ENCODE peak calls at places on chromosomes 12 and 14, in four cellular contexts. One of them, this sample, is unnamed.

GRCh38 chr12:108630481-108631207 is 3.0 kb downstream of the SELPLG start:
- DNase-seq in GM13977: no peak
- DNase-seq in PC-3: peak; percentile 98
- DNase-seq in hypothalamus: no peak
- DNase-seq in this sample: no peak

GRCh38 chr12:89448526-89448925 is 76.1 kb downstream of the GALNT4 start:
- DNase-seq in GM13977: no peak
- DNase-seq in PC-3: no peak
- DNase-seq in hypothalamus: no peak
- DNase-seq in this sample: no peak

GRCh38 chr14:105853089-105853906 is 326.9 kb downstream of the TMEM121 start:
- DNase-seq in GM13977: no peak
- DNase-seq in PC-3: no peak
- DNase-seq in hypothalamus: no peak
- DNase-seq in this sample: no peak

GRCh38 chr14:68278568-68279436 is 459.2 kb downstream of the RAD51B start:
- DNase-seq in GM13977: no peak
- DNase-seq in PC-3: peak; percentile 63
- DNase-seq in hypothalamus: no peak
- DNase-seq in this sample: no peak

GRCh38 chr12:104718581-104718980 is 239.5 kb downstream of the SLC41A2 start:
- DNase-seq in GM13977: no peak
- DNase-seq in PC-3: no peak
- DNase-seq in hypothalamus: no peak
- DNase-seq in this sample: no peak

GRCh38 chr12:118302053-118302452 is 70.7 kb downstream of the TAOK3 start:
- DNase-seq in GM13977: no peak
- DNase-seq in PC-3: peak; percentile 99
- DNase-seq in hypothalamus: no peak
- DNase-seq in this sample: no peak

GRCh38 chr12:57746025-57746424 is 1.2 kb downstream of the TSPAN31 start:
- DNase-seq in GM13977: no peak
- DNase-seq in PC-3: no peak
- DNase-seq in hypothalamus: no peak
- DNase-seq in this sample: no peak

GRCh38 chr14:75989134-75989533 is 3.6 kb downstream of the IFT43 start:
- DNase-seq in GM13977: no peak
- DNase-seq in PC-3: peak; percentile 60
- DNase-seq in hypothalamus: no peak
- DNase-seq in this sample: no peak

GRCh38 chr14:103725001-103725682 is 9.5 kb downstream of the ZFYVE21 start:
- DNase-seq in GM13977: no peak
- DNase-seq in PC-3: no peak
- DNase-seq in hypothalamus: no peak
- DNase-seq in this sample: no peak

GRCh38 chr12:30913323-30913722 is 13.2 kb upstream of the TSPAN11 start:
- DNase-seq in GM13977: no peak
- DNase-seq in PC-3: no peak
- DNase-seq in hypothalamus: no peak
- DNase-seq in this sample: no peak

GRCh38 chr14:53047302-53047701 is 96.5 kb upstream of the FERMT2 start:
- DNase-seq in GM13977: no peak
- DNase-seq in PC-3: no peak
- DNase-seq in hypothalamus: no peak
- DNase-seq in this sample: no peak

GRCh38 chr12:48631071-48631470 is 51.0 kb downstream of the KANSL2 start:
- DNase-seq in GM13977: no peak
- DNase-seq in PC-3: peak; percentile 42
- DNase-seq in hypothalamus: no peak
- DNase-seq in this sample: no peak

GRCh38 chr12:3004655-3005565 is 45.7 kb downstream of the TEAD4 start:
- DNase-seq in GM13977: no peak
- DNase-seq in PC-3: no peak
- DNase-seq in hypothalamus: no peak
- DNase-seq in this sample: no peak

GRCh38 chr14:101235042-101235871 is 326.0 kb upstream of the DIO3 start:
- DNase-seq in GM13977: peak; percentile 71
- DNase-seq in PC-3: peak; percentile 78
- DNase-seq in hypothalamus: no peak
- DNase-seq in this sample: no peak

GRCh38 chr12:113908584-113909100 is 57.5 kb downstream of the RBM19 start:
- DNase-seq in GM13977: no peak
- DNase-seq in PC-3: no peak
- DNase-seq in hypothalamus: no peak
- DNase-seq in this sample: no peak

GRCh38 chr12:123767613-123768012 is 5.5 kb downstream of the DNAH10 start:
- DNase-seq in GM13977: peak; percentile 58
- DNase-seq in PC-3: no peak
- DNase-seq in hypothalamus: no peak
- DNase-seq in this sample: no peak

GRCh38 chr12:79203103-79203502 is 338.5 kb downstream of the SYT1 start:
- DNase-seq in GM13977: no peak
- DNase-seq in PC-3: no peak
- DNase-seq in hypothalamus: no peak
- DNase-seq in this sample: no peak

GRCh38 chr12:54049164-54049563 is 4.5 kb upstream of the HOXC4 start:
- DNase-seq in GM13977: no peak
- DNase-seq in PC-3: no peak
- DNase-seq in hypothalamus: no peak
- DNase-seq in this sample: no peak

GRCh38 chr14:33634631-33635030 is 316.2 kb downstream of the EGLN3 start:
- DNase-seq in GM13977: no peak
- DNase-seq in PC-3: peak; percentile 19
- DNase-seq in hypothalamus: no peak
- DNase-seq in this sample: no peak

GRCh38 chr12:49819786-49820185 is 8.4 kb downstream of the NCKAP5L start:
- DNase-seq in GM13977: no peak
- DNase-seq in PC-3: no peak
- DNase-seq in hypothalamus: no peak
- DNase-seq in this sample: no peak

GRCh38 chr12:114955414-114956014 is 271.5 kb upstream of the TBX3 start:
- DNase-seq in GM13977: no peak
- DNase-seq in PC-3: peak; percentile 20
- DNase-seq in hypothalamus: no peak
- DNase-seq in this sample: no peak

GRCh38 chr12:24425601-24425970 is 476.1 kb upstream of the SOX5 start:
- DNase-seq in GM13977: no peak
- DNase-seq in PC-3: no peak
- DNase-seq in hypothalamus: no peak
- DNase-seq in this sample: no peak

GRCh38 chr14:94386085-94387031 is 2.0 kb downstream of the SERPINA1 start:
- DNase-seq in GM13977: no peak
- DNase-seq in PC-3: no peak
- DNase-seq in hypothalamus: no peak
- DNase-seq in this sample: no peak

GRCh38 chr12:4615667-4616066 is 33.2 kb downstream of the AKAP3 start:
- DNase-seq in GM13977: no peak
- DNase-seq in PC-3: no peak
- DNase-seq in hypothalamus: no peak
- DNase-seq in this sample: no peak

GRCh38 chr14:76924363-76925151 is 98.3 kb downstream of the LRRC74A start:
- DNase-seq in GM13977: no peak
- DNase-seq in PC-3: no peak
- DNase-seq in hypothalamus: no peak
- DNase-seq in this sample: peak; percentile 87

GRCh38 chr14:96727490-96727889 is 69.7 kb upstream of the VRK1 start:
- DNase-seq in GM13977: no peak
- DNase-seq in PC-3: no peak
- DNase-seq in hypothalamus: no peak
- DNase-seq in this sample: no peak

This sample was measured in H1.